ENCODE peak calls at places on chromosomes 5 and 9, in seven cellular contexts. Q, S, A, G, L, P and Y are unnamed samples.

GRCh38 chr9:90562229-90562628 is 80.4 kb downstream of the DIRAS2 start:
- DNase-seq in Q (no peak), S (no peak), A (no peak), G (no peak), L (no peak), P (no peak), Y (no peak)

GRCh38 chr5:131538177-131538593 is 96.8 kb downstream of the RAPGEF6 start:
- DNase-seq in Q (peak; percentile 82), S (no peak), A (no peak), G (no peak), L (no peak), P (no peak), Y (no peak)

GRCh38 chr9:89655047-89655989 is 50.5 kb downstream of the GADD45G start:
- DNase-seq in Q (no peak), S (no peak), A (no peak), G (no peak), L (no peak), P (no peak), Y (no peak)

GRCh38 chr9:127529671-127530070 is 78.4 kb downstream of the LRSAM1 start:
- DNase-seq in Q (no peak), S (no peak), A (no peak), G (no peak), L (no peak), P (no peak), Y (no peak)

GRCh38 chr5:120609570-120609969 is 145.5 kb downstream of the PRR16 start:
- DNase-seq in Q (peak; percentile 35), S (no peak), A (no peak), G (no peak), L (no peak), P (no peak), Y (no peak)

GRCh38 chr5:40734986-40735385 is 20.8 kb downstream of the TTC33 start:
- DNase-seq in Q (peak; percentile 67), S (no peak), A (no peak), G (no peak), L (no peak), P (no peak), Y (no peak)

GRCh38 chr5:171162165-171162564 is 146.9 kb upstream of the TLX3 start:
- DNase-seq in Q (no peak), S (no peak), A (no peak), G (no peak), L (no peak), P (no peak), Y (no peak)

GRCh38 chr9:1982074-1982473 is 33.1 kb upstream of the SMARCA2 start:
- DNase-seq in Q (no peak), S (no peak), A (no peak), G (no peak), L (no peak), P (no peak), Y (no peak)

GRCh38 chr5:147303976-147304375 is 69.2 kb downstream of the STK32A start:
- DNase-seq in Q (peak; percentile 88), S (no peak), A (no peak), G (no peak), L (no peak), P (no peak), Y (no peak)

GRCh38 chr9:33044162-33044673 is 19.1 kb downstream of the DNAJA1 start:
- DNase-seq in Q (peak; percentile 75), S (peak; percentile 91), A (peak; percentile 45), G (peak; percentile 38), L (peak; percentile 84), P (peak; percentile 95), Y (peak; percentile 90)

GRCh38 chr9:107051392-107051791 is 188.4 kb downstream of the ZNF462 start:
- DNase-seq in Q (no peak), S (no peak), A (no peak), G (no peak), L (no peak), P (no peak), Y (no peak)

GRCh38 chr5:130243641-130244040 is 339.4 kb downstream of the CHSY3 start:
- DNase-seq in Q (no peak), S (no peak), A (no peak), G (no peak), L (no peak), P (no peak), Y (no peak)

GRCh38 chr9:135154050-135154570 is 66.6 kb downstream of the OLFM1 start:
- DNase-seq in Q (no peak), S (no peak), A (no peak), G (no peak), L (no peak), P (no peak), Y (no peak)

GRCh38 chr9:89474939-89475338 is 23.0 kb downstream of the SEMA4D start:
- DNase-seq in Q (no peak), S (no peak), A (no peak), G (no peak), L (no peak), P (no peak), Y (no peak)

GRCh38 chr9:127991017-127991756 is 10.4 kb upstream of the EEIG1 start:
- DNase-seq in Q (peak; percentile 43), S (peak; percentile 80), A (no peak), G (no peak), L (peak; percentile 70), P (no peak), Y (peak; percentile 34)

GRCh38 chr5:34598177-34598794 is 57.8 kb upstream of the RAI14 start:
- DNase-seq in Q (peak; percentile 93), S (peak; percentile 60), A (no peak), G (no peak), L (no peak), P (no peak), Y (no peak)

GRCh38 chr5:133371371-133372155 is 240.8 kb downstream of the FSTL4 start:
- DNase-seq in Q (peak; percentile 7), S (no peak), A (no peak), G (no peak), L (no peak), P (no peak), Y (no peak)

GRCh38 chr5:135436856-135437795 is 10.0 kb downstream of the DCANP1 start:
- DNase-seq in Q (peak; percentile 53), S (no peak), A (no peak), G (no peak), L (no peak), P (peak; percentile 59), Y (no peak)

GRCh38 chr9:2613730-2614271 is 7.8 kb upstream of the VLDLR start:
- DNase-seq in Q (no peak), S (no peak), A (no peak), G (no peak), L (no peak), P (no peak), Y (no peak)

DNA sequence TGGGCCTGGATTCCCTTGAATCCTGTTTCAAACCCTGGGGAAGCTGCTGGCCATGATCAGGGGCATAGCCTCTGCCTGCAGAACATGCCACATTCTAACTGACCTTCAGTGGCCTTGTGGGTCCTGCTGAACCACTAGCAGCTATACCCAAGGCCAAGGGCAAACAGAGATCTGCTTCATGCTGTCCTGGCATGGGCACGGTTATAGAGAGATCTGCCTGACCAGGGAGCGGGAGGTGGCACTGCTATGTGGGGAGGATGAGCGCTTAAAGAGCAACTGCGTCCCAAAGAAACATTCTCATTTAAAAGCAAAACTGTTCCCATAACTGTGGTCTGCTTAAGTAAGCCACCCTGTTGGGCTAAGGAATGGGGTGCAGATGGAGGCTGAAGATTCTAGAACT is 36.5 kb upstream of the SYNPO start:
- DNase-seq in Q (no peak), S (no peak), A (no peak), G (no peak), L (no peak), P (peak; percentile 64), Y (no peak)
- H3K27ac ChIP-seq in Q (no peak overlapping the region), S (no peak overlapping the region), A (no peak overlapping the region), G (no peak overlapping the region), L (peak overlapping the region; percentile 79), P (peak overlapping the region; percentile 61), Y (peak overlapping the region; percentile 60)

GRCh38 chr5:9737265-9737664 is 107.1 kb upstream of the TAS2R1 start:
- DNase-seq in Q (no peak), S (no peak), A (no peak), G (no peak), L (no peak), P (no peak), Y (no peak)

GRCh38 chr5:9739135-9739534 is 109.0 kb upstream of the TAS2R1 start:
- DNase-seq in Q (no peak), S (no peak), A (no peak), G (no peak), L (no peak), P (no peak), Y (no peak)

GRCh38 chr5:9742848-9743247 is 112.7 kb upstream of the TAS2R1 start:
- DNase-seq in Q (no peak), S (no peak), A (no peak), G (no peak), L (no peak), P (no peak), Y (no peak)
- H3K27ac ChIP-seq in Q (no peak overlapping the region), S (no peak overlapping the region), A (no peak overlapping the region), G (no peak overlapping the region), L (no peak overlapping the region), P (no peak overlapping the region), Y (no peak overlapping the region)

DNA sequence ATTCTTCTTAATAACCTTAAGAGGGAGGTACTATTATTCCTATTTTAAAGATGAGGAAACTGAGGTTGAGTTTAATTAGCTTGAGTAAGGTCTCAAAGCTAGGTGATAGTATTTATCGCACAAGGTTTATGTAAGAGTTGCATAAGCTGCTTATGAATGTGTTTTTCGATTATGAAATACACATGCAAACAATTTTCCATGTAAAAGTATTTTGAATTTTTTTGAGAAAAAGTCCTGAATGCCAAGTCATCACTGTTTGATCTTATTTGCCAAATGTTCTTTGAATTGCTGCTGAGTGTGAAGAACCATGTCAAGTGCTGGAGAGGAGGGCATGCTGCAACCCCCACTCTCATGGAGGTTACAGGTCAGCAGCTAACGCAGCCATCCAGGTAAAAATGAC is 174.4 kb downstream of the CARTPT start:
- DNase-seq in Q (no peak), S (no peak), A (no peak), G (no peak), L (no peak), P (no peak), Y (no peak)
- H3K27ac ChIP-seq in Q (no peak overlapping the region), S (peak overlapping the region; percentile 71), A (no peak overlapping the region), G (no peak overlapping the region), L (no peak overlapping the region), P (no peak overlapping the region), Y (peak overlapping the region; percentile 74)

DNA sequence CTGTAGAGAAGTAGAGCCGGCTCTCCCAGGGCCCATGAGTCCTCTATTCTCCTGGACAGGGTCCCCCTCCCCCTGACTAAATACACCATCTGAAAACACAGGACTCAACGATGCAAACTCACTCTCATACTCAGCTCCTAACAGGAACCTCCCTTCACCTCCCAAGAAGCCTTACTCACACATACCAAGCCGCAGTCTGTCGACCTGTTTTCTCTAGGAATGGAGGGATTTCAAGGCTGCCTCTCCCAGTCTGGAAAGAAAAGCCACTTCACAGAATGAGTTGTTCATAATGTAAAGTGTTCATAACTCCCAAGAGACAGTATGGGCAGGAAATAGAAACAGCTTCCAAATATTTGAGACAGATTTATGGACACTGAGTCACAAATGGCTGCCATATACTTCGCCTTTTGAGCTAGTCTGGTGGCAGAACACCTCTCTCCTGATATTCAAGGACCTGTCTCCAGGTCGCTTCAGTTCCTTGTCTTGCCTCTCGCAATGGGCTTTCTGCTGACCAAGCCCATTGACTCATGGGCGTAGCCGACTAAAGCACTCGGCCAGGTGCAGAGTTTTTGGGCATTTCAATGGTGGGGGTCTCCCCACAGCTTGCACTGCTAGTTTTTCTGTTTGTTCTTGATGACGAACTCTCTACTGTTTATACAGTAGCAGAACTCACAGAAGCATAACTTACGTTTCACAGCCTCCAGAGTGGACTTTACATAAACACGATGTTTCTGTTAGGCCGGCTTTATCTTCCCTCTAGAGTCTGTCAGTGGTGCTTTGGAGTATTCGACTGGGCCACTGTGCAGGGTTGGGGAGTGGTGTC is 25.0 kb upstream of the IL17B start:
- DNase-seq in Q (peak; percentile 36), S (peak; percentile 12), A (no peak), G (no peak), L (no peak), P (peak; percentile 51), Y (no peak)
- H3K27ac ChIP-seq in Q (no peak overlapping the region), S (peak overlapping the region; percentile 79), A (no peak overlapping the region), G (no peak overlapping the region), L (peak overlapping the region; percentile 89), P (peak overlapping the region; percentile 88), Y (no peak overlapping the region)

GRCh38 chr5:173310861-173311515 is 17.2 kb downstream of the STC2 start:
- DNase-seq in Q (peak; percentile 31), S (no peak), A (no peak), G (no peak), L (no peak), P (peak; percentile 65), Y (peak; percentile 53)
- H3K27ac ChIP-seq in Q (no peak overlapping the region), S (peak overlapping the region; percentile 55), A (no peak overlapping the region), G (no peak overlapping the region), L (no peak overlapping the region), P (peak overlapping the region; percentile 46), Y (peak overlapping the region; percentile 61)